ENCODE peak calls at places on chromosomes 12 and 14, in five cellular contexts. One of them, this sample, is unnamed.

GRCh38 chr12:1464925-1465324 is 129.5 kb downstream of the FBXL14 start:
- DNase-seq in naive thymus-derived CD4-positive, alpha-beta T cell: no peak
- DNase-seq in mammary epithelial cell: no peak
- DNase-seq in cardiac fibroblast: no peak
- DNase-seq in tibial artery: no peak
- DNase-seq in this sample: peak

GRCh38 chr14:42710071-42710470 is 1103.4 kb downstream of the LRFN5 start:
- DNase-seq in naive thymus-derived CD4-positive, alpha-beta T cell: no peak
- DNase-seq in mammary epithelial cell: no peak
- DNase-seq in cardiac fibroblast: no peak
- DNase-seq in tibial artery: no peak
- DNase-seq in this sample: no peak

GRCh38 chr12:124904306-124905098 is 9.9 kb downstream of the UBC start:
- DNase-seq in naive thymus-derived CD4-positive, alpha-beta T cell: no peak
- DNase-seq in mammary epithelial cell: peak
- DNase-seq in cardiac fibroblast: peak
- DNase-seq in tibial artery: peak
- DNase-seq in this sample: peak

GRCh38 chr12:89326260-89327040 is 25.9 kb downstream of the DUSP6 start:
- DNase-seq in naive thymus-derived CD4-positive, alpha-beta T cell: no peak
- DNase-seq in mammary epithelial cell: no peak
- DNase-seq in cardiac fibroblast: peak
- DNase-seq in tibial artery: no peak
- DNase-seq in this sample: no peak

GRCh38 chr14:47009615-47010014 is 358.0 kb upstream of the RPL10L start:
- DNase-seq in naive thymus-derived CD4-positive, alpha-beta T cell: no peak
- DNase-seq in mammary epithelial cell: no peak
- DNase-seq in cardiac fibroblast: no peak
- DNase-seq in tibial artery: no peak
- DNase-seq in this sample: no peak

GRCh38 chr12:94704452-94704871 is 54.1 kb upstream of the TMCC3 start:
- DNase-seq in naive thymus-derived CD4-positive, alpha-beta T cell: no peak
- DNase-seq in mammary epithelial cell: peak
- DNase-seq in cardiac fibroblast: peak
- DNase-seq in tibial artery: no peak
- DNase-seq in this sample: peak

GRCh38 chr12:89695100-89695499 is 13.5 kb downstream of the ATP2B1 start:
- DNase-seq in naive thymus-derived CD4-positive, alpha-beta T cell: no peak
- DNase-seq in mammary epithelial cell: peak
- DNase-seq in cardiac fibroblast: peak
- DNase-seq in tibial artery: no peak
- DNase-seq in this sample: peak

GRCh38 chr12:50776749-50777728 is 13.1 kb downstream of the ATF1 start:
- DNase-seq in naive thymus-derived CD4-positive, alpha-beta T cell: no peak
- DNase-seq in mammary epithelial cell: no peak
- DNase-seq in cardiac fibroblast: no peak
- DNase-seq in tibial artery: no peak
- DNase-seq in this sample: no peak

GRCh38 chr12:130809791-130810190 is 29.3 kb downstream of the STX2 start:
- DNase-seq in naive thymus-derived CD4-positive, alpha-beta T cell: no peak
- DNase-seq in mammary epithelial cell: no peak
- DNase-seq in cardiac fibroblast: no peak
- DNase-seq in tibial artery: no peak
- DNase-seq in this sample: no peak

GRCh38 chr14:56862843-56863242 is 52.6 kb upstream of the OTX2 start:
- DNase-seq in naive thymus-derived CD4-positive, alpha-beta T cell: no peak
- DNase-seq in mammary epithelial cell: no peak
- DNase-seq in cardiac fibroblast: no peak
- DNase-seq in tibial artery: no peak
- DNase-seq in this sample: no peak

GRCh38 chr12:128661216-128661550 is 162.6 kb downstream of the SLC15A4 start:
- DNase-seq in naive thymus-derived CD4-positive, alpha-beta T cell: no peak
- DNase-seq in mammary epithelial cell: no peak
- DNase-seq in cardiac fibroblast: no peak
- DNase-seq in tibial artery: no peak
- DNase-seq in this sample: no peak

GRCh38 chr12:90036641-90037040 is 328.0 kb upstream of the ATP2B1 start:
- DNase-seq in naive thymus-derived CD4-positive, alpha-beta T cell: no peak
- DNase-seq in mammary epithelial cell: peak
- DNase-seq in cardiac fibroblast: peak
- DNase-seq in tibial artery: no peak
- DNase-seq in this sample: no peak

GRCh38 chr14:42869681-42870080 is 1263.0 kb downstream of the LRFN5 start:
- DNase-seq in naive thymus-derived CD4-positive, alpha-beta T cell: no peak
- DNase-seq in mammary epithelial cell: peak
- DNase-seq in cardiac fibroblast: no peak
- DNase-seq in tibial artery: no peak
- DNase-seq in this sample: no peak

GRCh38 chr12:111100003-111100402 is 179.6 kb upstream of the MYL2 start:
- DNase-seq in naive thymus-derived CD4-positive, alpha-beta T cell: no peak
- DNase-seq in mammary epithelial cell: no peak
- DNase-seq in cardiac fibroblast: no peak
- DNase-seq in tibial artery: no peak
- DNase-seq in this sample: no peak

DNA sequence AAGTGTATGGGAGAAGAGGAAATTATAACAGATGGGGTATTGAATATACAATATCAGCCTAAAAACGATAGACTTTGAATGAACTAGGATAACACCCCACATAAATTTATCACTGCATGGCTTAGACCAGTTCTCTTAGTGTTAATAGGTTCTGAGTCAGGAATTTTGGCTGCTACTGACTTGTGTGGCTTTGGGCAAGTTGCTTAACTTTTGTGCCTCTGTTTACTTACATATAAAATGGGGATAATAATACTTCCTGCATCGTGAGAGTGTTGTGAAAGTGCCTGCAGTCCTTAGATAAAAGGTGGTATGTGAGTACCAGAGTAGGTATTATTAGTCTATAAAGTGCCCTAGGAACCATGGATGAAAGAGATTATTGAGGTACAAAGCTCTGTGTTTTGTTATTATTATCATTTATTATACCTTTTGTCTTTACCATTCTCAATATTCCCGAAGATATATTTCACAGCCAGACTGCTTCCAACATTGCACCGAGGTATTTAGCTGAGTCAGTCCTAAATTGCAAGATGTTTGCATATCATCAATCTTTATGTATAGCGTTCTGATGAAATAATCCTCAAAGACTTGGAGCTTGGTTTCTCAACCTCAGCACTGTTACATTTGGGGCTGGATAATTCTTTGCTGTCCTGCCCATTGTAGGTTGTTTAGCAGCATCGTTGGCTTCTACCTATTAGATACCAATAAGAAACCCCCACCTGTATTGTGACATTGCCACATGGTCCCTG is 2.3 kb upstream of the PAWR start:
- DNase-seq in naive thymus-derived CD4-positive, alpha-beta T cell: no peak
- DNase-seq in mammary epithelial cell: peak
- DNase-seq in cardiac fibroblast: no peak
- DNase-seq in tibial artery: no peak
- DNase-seq in this sample: peak
- H3K4me3 ChIP-seq in naive thymus-derived CD4-positive, alpha-beta T cell: no peak
- H3K4me3 ChIP-seq in mammary epithelial cell: peak
- H3K4me3 ChIP-seq in cardiac fibroblast: no peak
- H3K4me3 ChIP-seq in tibial artery: peak
- H3K4me3 ChIP-seq in this sample: no peak

DNA sequence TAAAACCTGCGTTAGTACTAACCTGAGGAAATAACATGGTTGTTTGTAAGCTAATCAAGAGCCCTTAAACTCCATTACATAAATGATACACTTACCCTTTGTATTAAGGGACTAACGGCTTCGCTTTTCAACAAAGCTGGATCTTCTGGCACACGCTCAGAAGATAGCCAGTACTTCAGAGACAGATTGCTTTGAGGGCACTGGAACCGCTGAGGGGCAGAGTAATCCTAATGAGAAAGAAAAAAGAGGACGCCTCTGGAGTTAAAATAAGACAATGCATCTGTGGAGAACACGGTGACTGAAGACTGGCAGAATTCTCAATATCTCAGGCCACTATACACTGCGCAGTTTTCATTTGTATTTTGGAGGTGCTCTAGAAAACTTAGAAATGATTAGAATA is 1.5 kb upstream of the KTN1 start:
- DNase-seq in naive thymus-derived CD4-positive, alpha-beta T cell: no peak
- DNase-seq in mammary epithelial cell: no peak
- DNase-seq in cardiac fibroblast: no peak
- DNase-seq in tibial artery: no peak
- DNase-seq in this sample: peak
- H3K4me3 ChIP-seq in naive thymus-derived CD4-positive, alpha-beta T cell: no peak
- H3K4me3 ChIP-seq in mammary epithelial cell: peak
- H3K4me3 ChIP-seq in cardiac fibroblast: no peak
- H3K4me3 ChIP-seq in tibial artery: peak
- H3K4me3 ChIP-seq in this sample: peak

GRCh38 chr14:100346306-100347091 is 23.4 kb downstream of the SLC25A47 start:
- DNase-seq in naive thymus-derived CD4-positive, alpha-beta T cell: no peak
- DNase-seq in mammary epithelial cell: no peak
- DNase-seq in cardiac fibroblast: no peak
- DNase-seq in tibial artery: no peak
- DNase-seq in this sample: no peak
- H3K4me3 ChIP-seq in naive thymus-derived CD4-positive, alpha-beta T cell: no peak
- H3K4me3 ChIP-seq in mammary epithelial cell: no peak
- H3K4me3 ChIP-seq in cardiac fibroblast: no peak
- H3K4me3 ChIP-seq in tibial artery: no peak
- H3K4me3 ChIP-seq in this sample: no peak

GRCh38 chr14:84809158-84809557 is 720.8 kb upstream of the FLRT2 start:
- DNase-seq in naive thymus-derived CD4-positive, alpha-beta T cell: no peak
- DNase-seq in mammary epithelial cell: no peak
- DNase-seq in cardiac fibroblast: no peak
- DNase-seq in tibial artery: no peak
- DNase-seq in this sample: no peak
- H3K4me3 ChIP-seq in naive thymus-derived CD4-positive, alpha-beta T cell: no peak
- H3K4me3 ChIP-seq in mammary epithelial cell: no peak
- H3K4me3 ChIP-seq in cardiac fibroblast: no peak
- H3K4me3 ChIP-seq in tibial artery: no peak
- H3K4me3 ChIP-seq in this sample: no peak

GRCh38 chr12:69502342-69503081 is 32.3 kb downstream of the FRS2 start:
- DNase-seq in naive thymus-derived CD4-positive, alpha-beta T cell: no peak
- DNase-seq in mammary epithelial cell: peak
- DNase-seq in cardiac fibroblast: no peak
- DNase-seq in tibial artery: no peak
- DNase-seq in this sample: peak

GRCh38 chr12:69500631-69501030 is 30.4 kb downstream of the FRS2 start:
- DNase-seq in naive thymus-derived CD4-positive, alpha-beta T cell: no peak
- DNase-seq in mammary epithelial cell: no peak
- DNase-seq in cardiac fibroblast: no peak
- DNase-seq in tibial artery: no peak
- DNase-seq in this sample: peak

GRCh38 chr12:69497308-69498026 is 27.3 kb downstream of the FRS2 start:
- DNase-seq in naive thymus-derived CD4-positive, alpha-beta T cell: peak
- DNase-seq in mammary epithelial cell: no peak
- DNase-seq in cardiac fibroblast: peak
- DNase-seq in tibial artery: no peak
- DNase-seq in this sample: no peak

GRCh38 chr12:69501154-69501895 is 31.1 kb downstream of the FRS2 start:
- DNase-seq in naive thymus-derived CD4-positive, alpha-beta T cell: no peak
- DNase-seq in mammary epithelial cell: peak
- DNase-seq in cardiac fibroblast: no peak
- DNase-seq in tibial artery: no peak
- DNase-seq in this sample: peak
- H3K4me3 ChIP-seq in naive thymus-derived CD4-positive, alpha-beta T cell: no peak
- H3K4me3 ChIP-seq in mammary epithelial cell: no peak
- H3K4me3 ChIP-seq in cardiac fibroblast: no peak
- H3K4me3 ChIP-seq in tibial artery: no peak
- H3K4me3 ChIP-seq in this sample: peak

DNA sequence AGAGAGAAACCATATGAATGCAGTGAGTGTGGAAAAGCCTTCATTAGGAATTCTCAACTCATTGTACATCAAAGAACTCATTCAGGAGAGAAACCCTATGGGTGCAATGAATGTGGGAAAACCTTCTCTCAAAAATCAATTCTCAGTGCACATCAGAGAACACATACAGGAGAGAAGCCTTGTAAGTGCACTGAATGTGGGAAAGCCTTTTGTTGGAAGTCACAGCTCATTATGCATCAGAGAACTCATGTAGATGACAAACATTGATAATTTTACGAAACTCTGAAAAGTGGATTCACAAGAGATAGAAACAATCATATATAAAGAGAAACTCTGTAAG is 22.9 kb downstream of the ZNF268 start:
- DNase-seq in naive thymus-derived CD4-positive, alpha-beta T cell: no peak
- DNase-seq in mammary epithelial cell: no peak
- DNase-seq in cardiac fibroblast: no peak
- DNase-seq in tibial artery: no peak
- DNase-seq in this sample: no peak
- H3K4me3 ChIP-seq in naive thymus-derived CD4-positive, alpha-beta T cell: peak
- H3K4me3 ChIP-seq in mammary epithelial cell: no peak
- H3K4me3 ChIP-seq in cardiac fibroblast: no peak
- H3K4me3 ChIP-seq in tibial artery: no peak
- H3K4me3 ChIP-seq in this sample: no peak

This sample was measured in AG10803.